ENCODE peak calls at places on chromosomes 3 and 15, in eight cellular contexts. L is activated T-cell treated with anti-CD3 and anti-CD28 coated beads for 1 hour, I is HCEC 1CT, P is anterior cingulate cortex, E is T-helper 9 cell, F is naive B cell, W is iPS-NIHi11, U is endothelial cell. V is an unnamed sample.

GRCh38 chr3:143134446-143134845 is 14.9 kb downstream of the CHST2 start:
- DNase-seq in L (no peak), I (no peak), P (peak; percentile 32), E (no peak), F (no peak), W (no peak), U (no peak), V (no peak)

GRCh38 chr15:58222698-58223097 is 84.5 kb downstream of the AQP9 start:
- DNase-seq in L (no peak), I (no peak), P (no peak), E (no peak), F (no peak), W (no peak), U (no peak), V (no peak)

GRCh38 chr3:174614046-174614445 is 245.1 kb upstream of the NAALADL2 start:
- DNase-seq in L (no peak), I (no peak), P (no peak), E (no peak), F (no peak), W (no peak), U (no peak), V (no peak)

GRCh38 chr3:56314842-56315241 is 153.4 kb downstream of the ERC2 start:
- DNase-seq in L (no peak), I (peak; percentile 3), P (no peak), E (no peak), F (no peak), W (no peak), U (no peak), V (no peak)

GRCh38 chr3:148309390-148310035 is 388.2 kb upstream of the AGTR1 start:
- DNase-seq in L (no peak), I (peak; percentile 38), P (no peak), E (no peak), F (no peak), W (peak; percentile 71), U (peak; percentile 52), V (no peak)

GRCh38 chr3:4751057-4752051 is 227.9 kb upstream of the BHLHE40 start:
- DNase-seq in L (no peak), I (peak; percentile 38), P (no peak), E (no peak), F (no peak), W (no peak), U (no peak), V (peak; percentile 5)

GRCh38 chr3:58691997-58692396 is 25.4 kb upstream of the FAM3D start:
- DNase-seq in L (no peak), I (no peak), P (no peak), E (no peak), F (no peak), W (no peak), U (peak; percentile 21), V (no peak)

GRCh38 chr3:50260027-50260941 is 8.7 kb upstream of the SEMA3B start:
- DNase-seq in L (peak; percentile 69), I (peak; percentile 83), P (peak; percentile 93), E (peak; percentile 79), F (peak; percentile 84), W (peak; percentile 95), U (peak; percentile 98), V (peak; percentile 94)

GRCh38 chr15:88388702-88389101 is 78.5 kb downstream of the MRPL46 start:
- DNase-seq in L (no peak), I (no peak), P (no peak), E (no peak), F (no peak), W (peak; percentile 22), U (no peak), V (no peak)

GRCh38 chr3:155426524-155427230 is 133.2 kb upstream of the STRIT1 start:
- DNase-seq in L (no peak), I (no peak), P (no peak), E (no peak), F (no peak), W (no peak), U (no peak), V (no peak)

GRCh38 chr3:30551927-30552326 is 54.5 kb upstream of the TGFBR2 start:
- DNase-seq in L (no peak), I (no peak), P (no peak), E (no peak), F (no peak), W (no peak), U (no peak), V (no peak)

V was measured in PC-9.